ENCODE peak calls at places on chromosomes 2 and 18, in ten cellular contexts. One of them, this sample, is unnamed.

GRCh38 chr18:607930-608329 is 11.1 kb downstream of the CLUL1 start:
- DNase-seq in effector memory CD8-positive, alpha-beta T cell: no peak
- DNase-seq in cortex of kidney: no peak
- DNase-seq in NCI-H1048: no peak
- DNase-seq in iPS-NIHi11: no peak
- DNase-seq in activated CD8-positive, alpha-beta memory T cell treated with anti-CD3 and anti-CD28 coated beads for 24 hours: no peak
- DNase-seq in activated CD4-positive, alpha-beta T cell treated with anti-CD3 and anti-CD28 coated beads, Interleukin-2, amount 50 U/mL, for 48 hours: no peak
- DNase-seq in ovary: no peak
- DNase-seq in C1 segment of cervical spinal cord: no peak
- DNase-seq in anterior cingulate cortex: no peak
- DNase-seq in this sample: no peak

GRCh38 chr2:140595107-140595506 is 1535.7 kb downstream of the LRP1B start:
- DNase-seq in effector memory CD8-positive, alpha-beta T cell: no peak
- DNase-seq in NCI-H1048: no peak
- DNase-seq in iPS-NIHi11: no peak
- DNase-seq in anterior cingulate cortex: no peak
- DNase-seq in activated CD8-positive, alpha-beta memory T cell treated with anti-CD3 and anti-CD28 coated beads for 24 hours: no peak
- DNase-seq in C1 segment of cervical spinal cord: no peak
- DNase-seq in activated CD4-positive, alpha-beta T cell treated with anti-CD3 and anti-CD28 coated beads, Interleukin-2, amount 50 U/mL, for 48 hours: no peak
- DNase-seq in cortex of kidney: no peak
- DNase-seq in ovary: no peak
- DNase-seq in this sample: no peak

GRCh38 chr18:37674570-37674969 is 109.0 kb upstream of the CELF4 start:
- DNase-seq in activated CD4-positive, alpha-beta T cell treated with anti-CD3 and anti-CD28 coated beads, Interleukin-2, amount 50 U/mL, for 48 hours: no peak
- DNase-seq in activated CD8-positive, alpha-beta memory T cell treated with anti-CD3 and anti-CD28 coated beads for 24 hours: no peak
- DNase-seq in effector memory CD8-positive, alpha-beta T cell: no peak
- DNase-seq in iPS-NIHi11: no peak
- DNase-seq in C1 segment of cervical spinal cord: no peak
- DNase-seq in ovary: no peak
- DNase-seq in cortex of kidney: no peak
- DNase-seq in anterior cingulate cortex: no peak
- DNase-seq in NCI-H1048: no peak
- DNase-seq in this sample: no peak

GRCh38 chr2:24702800-24703199 is 90.4 kb downstream of the PTRHD1 start:
- DNase-seq in activated CD8-positive, alpha-beta memory T cell treated with anti-CD3 and anti-CD28 coated beads for 24 hours: no peak
- DNase-seq in iPS-NIHi11: no peak
- DNase-seq in cortex of kidney: no peak
- DNase-seq in anterior cingulate cortex: no peak
- DNase-seq in NCI-H1048: no peak
- DNase-seq in effector memory CD8-positive, alpha-beta T cell: no peak
- DNase-seq in ovary: no peak
- DNase-seq in C1 segment of cervical spinal cord: no peak
- DNase-seq in activated CD4-positive, alpha-beta T cell treated with anti-CD3 and anti-CD28 coated beads, Interleukin-2, amount 50 U/mL, for 48 hours: no peak
- DNase-seq in this sample: peak; percentile 62

GRCh38 chr2:216478151-216478550 is 20.5 kb upstream of the RPL37A start:
- DNase-seq in C1 segment of cervical spinal cord: no peak
- DNase-seq in activated CD4-positive, alpha-beta T cell treated with anti-CD3 and anti-CD28 coated beads, Interleukin-2, amount 50 U/mL, for 48 hours: peak; percentile 32
- DNase-seq in iPS-NIHi11: peak; percentile 52
- DNase-seq in NCI-H1048: no peak
- DNase-seq in ovary: no peak
- DNase-seq in anterior cingulate cortex: no peak
- DNase-seq in effector memory CD8-positive, alpha-beta T cell: no peak
- DNase-seq in activated CD8-positive, alpha-beta memory T cell treated with anti-CD3 and anti-CD28 coated beads for 24 hours: no peak
- DNase-seq in cortex of kidney: no peak
- DNase-seq in this sample: peak; percentile 38

GRCh38 chr2:55422876-55423275 is 3.2 kb upstream of the CCDC88A start:
- DNase-seq in C1 segment of cervical spinal cord: no peak
- DNase-seq in iPS-NIHi11: no peak
- DNase-seq in ovary: no peak
- DNase-seq in anterior cingulate cortex: no peak
- DNase-seq in activated CD4-positive, alpha-beta T cell treated with anti-CD3 and anti-CD28 coated beads, Interleukin-2, amount 50 U/mL, for 48 hours: no peak
- DNase-seq in effector memory CD8-positive, alpha-beta T cell: no peak
- DNase-seq in NCI-H1048: no peak
- DNase-seq in activated CD8-positive, alpha-beta memory T cell treated with anti-CD3 and anti-CD28 coated beads for 24 hours: no peak
- DNase-seq in cortex of kidney: no peak
- DNase-seq in this sample: no peak

GRCh38 chr2:12716250-12717190 is at the start of gene TRIB2:
- DNase-seq in ovary: peak; percentile 93
- DNase-seq in cortex of kidney: no peak
- DNase-seq in effector memory CD8-positive, alpha-beta T cell: peak; percentile 80
- DNase-seq in anterior cingulate cortex: peak; percentile 93
- DNase-seq in C1 segment of cervical spinal cord: peak; percentile 87
- DNase-seq in iPS-NIHi11: peak; percentile 90
- DNase-seq in activated CD4-positive, alpha-beta T cell treated with anti-CD3 and anti-CD28 coated beads, Interleukin-2, amount 50 U/mL, for 48 hours: peak; percentile 81
- DNase-seq in activated CD8-positive, alpha-beta memory T cell treated with anti-CD3 and anti-CD28 coated beads for 24 hours: peak; percentile 92
- DNase-seq in NCI-H1048: peak; percentile 52
- DNase-seq in this sample: peak; percentile 65

GRCh38 chr2:33598472-33599174 is 476 bp downstream of the FAM98A start:
- DNase-seq in NCI-H1048: no peak
- DNase-seq in activated CD8-positive, alpha-beta memory T cell treated with anti-CD3 and anti-CD28 coated beads for 24 hours: peak; percentile 75
- DNase-seq in ovary: no peak
- DNase-seq in iPS-NIHi11: peak; percentile 32
- DNase-seq in activated CD4-positive, alpha-beta T cell treated with anti-CD3 and anti-CD28 coated beads, Interleukin-2, amount 50 U/mL, for 48 hours: peak; percentile 65
- DNase-seq in anterior cingulate cortex: no peak
- DNase-seq in cortex of kidney: no peak
- DNase-seq in effector memory CD8-positive, alpha-beta T cell: peak; percentile 15
- DNase-seq in C1 segment of cervical spinal cord: peak; percentile 66
- DNase-seq in this sample: no peak

GRCh38 chr2:147133273-147133901 is 711.4 kb upstream of the ACVR2A start:
- DNase-seq in ovary: no peak
- DNase-seq in activated CD8-positive, alpha-beta memory T cell treated with anti-CD3 and anti-CD28 coated beads for 24 hours: no peak
- DNase-seq in iPS-NIHi11: no peak
- DNase-seq in C1 segment of cervical spinal cord: no peak
- DNase-seq in cortex of kidney: no peak
- DNase-seq in effector memory CD8-positive, alpha-beta T cell: no peak
- DNase-seq in anterior cingulate cortex: no peak
- DNase-seq in activated CD4-positive, alpha-beta T cell treated with anti-CD3 and anti-CD28 coated beads, Interleukin-2, amount 50 U/mL, for 48 hours: no peak
- DNase-seq in NCI-H1048: no peak
- DNase-seq in this sample: no peak

GRCh38 chr2:231394201-231395141 is 1.0 kb upstream of the B3GNT7 start:
- DNase-seq in NCI-H1048: no peak
- DNase-seq in activated CD4-positive, alpha-beta T cell treated with anti-CD3 and anti-CD28 coated beads, Interleukin-2, amount 50 U/mL, for 48 hours: no peak
- DNase-seq in anterior cingulate cortex: no peak
- DNase-seq in cortex of kidney: no peak
- DNase-seq in iPS-NIHi11: peak; percentile 76
- DNase-seq in C1 segment of cervical spinal cord: no peak
- DNase-seq in activated CD8-positive, alpha-beta memory T cell treated with anti-CD3 and anti-CD28 coated beads for 24 hours: no peak
- DNase-seq in effector memory CD8-positive, alpha-beta T cell: no peak
- DNase-seq in ovary: no peak
- DNase-seq in this sample: no peak

GRCh38 chr2:239302083-239302807 is 98.6 kb downstream of the HDAC4 start:
- DNase-seq in activated CD8-positive, alpha-beta memory T cell treated with anti-CD3 and anti-CD28 coated beads for 24 hours: no peak
- DNase-seq in NCI-H1048: no peak
- DNase-seq in ovary: peak; percentile 73
- DNase-seq in activated CD4-positive, alpha-beta T cell treated with anti-CD3 and anti-CD28 coated beads, Interleukin-2, amount 50 U/mL, for 48 hours: no peak
- DNase-seq in cortex of kidney: no peak
- DNase-seq in effector memory CD8-positive, alpha-beta T cell: no peak
- DNase-seq in iPS-NIHi11: no peak
- DNase-seq in anterior cingulate cortex: no peak
- DNase-seq in C1 segment of cervical spinal cord: no peak
- DNase-seq in this sample: no peak

This sample was measured in AG04450.